ENCODE peak calls at places on chromosomes 4 and X, in ten cellular contexts. F is astrocyte of the spinal cord; C is activated CD4-positive, alpha-beta T cell treated with anti-CD3 and anti-CD28 coated beads, Interleukin-2, amount 50 U/mL, for 4 hours; L is T-helper 1 cell; Q is ACHN; V is epithelial cell of prostate; K is thyroid gland; A is brain microvascular endothelial cell; D is stimulated activated CD8-positive, alpha-beta memory T cell treated with anti-CD3 and anti-CD28 coated beads, Interleukin-4, amount 100 ng/mL, for 24 hours; S is progenitor cell of endocrine pancreas. H is an unnamed sample.

GRCh38 chrX:118254611-118255010 is 91.3 kb upstream of the WDR44 start:
- DNase-seq in Q (peak; percentile 34), L (no peak), F (peak; percentile 58), K (peak; percentile 29), D (peak; percentile 6), C (peak; percentile 1), V (no peak), S (peak; percentile 44), A (peak; percentile 63), H (no peak)

GRCh38 chr4:98685225-98686045 is 27.0 kb upstream of the TSPAN5 start:
- DNase-seq in F (no peak), S (no peak), L (no peak), A (no peak), C (no peak), Q (no peak), K (no peak), V (no peak), D (no peak), H (no peak)

GRCh38 chr4:38128478-38129451 is 168.6 kb downstream of the PTTG2 start:
- DNase-seq in L (peak; percentile 33), Q (no peak), K (no peak), F (peak; percentile 79), A (no peak), D (peak; percentile 48), S (no peak), C (peak; percentile 59), V (peak; percentile 97), H (no peak)

GRCh38 chrX:8841911-8842310 is 40.7 kb upstream of the FAM9A start:
- DNase-seq in S (no peak), C (no peak), F (peak; percentile 68), V (no peak), L (no peak), Q (no peak), K (no peak), D (no peak), A (no peak), H (no peak)

GRCh38 chrX:132858018-132858417 is 100.4 kb downstream of the HS6ST2 start:
- DNase-seq in A (peak; percentile 6), C (no peak), V (no peak), K (no peak), F (no peak), L (no peak), Q (no peak), D (no peak), S (no peak), H (no peak)

GRCh38 chr4:186068581-186069402 is at the start of gene TLR3:
- DNase-seq in S (no peak), A (peak; percentile 20), Q (peak; percentile 61), L (no peak), D (no peak), V (no peak), K (peak; percentile 24), F (peak; percentile 62), C (no peak), H (no peak)

GRCh38 chr4:173420324-173420752 is 21.4 kb upstream of the SCRG1 start:
- DNase-seq in L (no peak), S (no peak), K (no peak), C (no peak), F (peak; percentile 56), V (no peak), D (no peak), Q (peak; percentile 24), A (no peak), H (no peak)

GRCh38 chrX:134803551-134804183 is 145.4 kb upstream of the PLAC1 start:
- DNase-seq in Q (no peak), V (no peak), F (no peak), S (no peak), L (peak; percentile 23), A (no peak), K (no peak), D (no peak), C (no peak), H (no peak)

GRCh38 chr4:20159516-20159915 is 92.2 kb upstream of the SLIT2 start:
- DNase-seq in S (no peak), V (no peak), L (no peak), C (no peak), D (no peak), F (no peak), Q (no peak), K (no peak), A (no peak), H (peak; percentile 37)

GRCh38 chr4:94454405-94454804 is 2.7 kb downstream of the PDLIM5 start:
- DNase-seq in F (peak; percentile 46), D (no peak), A (no peak), L (no peak), S (no peak), K (no peak), Q (peak; percentile 23), C (no peak), V (no peak), H (no peak)

GRCh38 chr4:53592686-53593641 is 1.7 kb upstream of the LNX1 start:
- DNase-seq in L (no peak), Q (peak; percentile 50), K (peak; percentile 95), C (no peak), V (peak; percentile 57), D (no peak), F (peak; percentile 35), S (peak; percentile 43), A (no peak), H (no peak)

GRCh38 chrX:103607385-103608304 is at the start of gene TCEAL3:
- DNase-seq in Q (peak; percentile 31), K (peak; percentile 76), D (no peak), V (no peak), F (peak; percentile 28), C (peak; percentile 8), A (no peak), L (peak; percentile 41), S (peak; percentile 30), H (peak; percentile 19)

GRCh38 chrX:82961129-82961528 is 547.0 kb upstream of the POU3F4 start:
- DNase-seq in S (no peak), D (no peak), F (no peak), C (no peak), K (no peak), Q (peak; percentile 10), L (no peak), V (no peak), A (no peak), H (no peak)

GRCh38 chr4:69881173-69881773 is 21.3 kb upstream of the SULT1E1 start:
- DNase-seq in Q (peak; percentile 31), D (no peak), L (no peak), K (peak; percentile 22), A (peak; percentile 46), S (no peak), V (peak; percentile 8), C (peak; percentile 1), F (peak; percentile 51), H (no peak)

GRCh38 chr4:42234817-42235216 is 82.4 kb upstream of the BEND4 start:
- DNase-seq in V (no peak), K (no peak), A (no peak), C (no peak), L (no peak), S (no peak), F (no peak), D (no peak), Q (no peak), H (no peak)

GRCh38 chrX:132092439-132093065 is 35.3 kb downstream of the FRMD7 start:
- DNase-seq in Q (peak; percentile 53), A (peak; percentile 71), K (peak; percentile 45), V (peak; percentile 6), L (peak; percentile 15), F (peak; percentile 65), C (peak; percentile 36), S (peak; percentile 29), D (peak; percentile 7), H (no peak)

GRCh38 chrX:153387987-153388721 is 13.0 kb downstream of the PNMA6E start:
- DNase-seq in D (no peak), L (no peak), V (no peak), Q (no peak), C (no peak), A (no peak), K (no peak), F (no peak), S (no peak), H (no peak)

GRCh38 chrX:111047575-111047974 is 48.4 kb upstream of the PAK3 start:
- DNase-seq in C (no peak), K (no peak), Q (no peak), V (no peak), D (no peak), F (no peak), A (no peak), L (no peak), S (no peak), H (no peak)

GRCh38 chr4:163493643-163494359 is 689 bp upstream of the TMA16 start:
- DNase-seq in D (no peak), K (peak; percentile 6), S (no peak), F (no peak), C (no peak), L (no peak), Q (no peak), V (no peak), A (no peak), H (no peak)

GRCh38 chr4:53696956-53697685 is 105.8 kb upstream of the LNX1 start:
- DNase-seq in S (no peak), C (no peak), K (no peak), A (no peak), D (no peak), V (no peak), L (no peak), F (no peak), Q (no peak), H (no peak)

GRCh38 chrX:155071694-155072215 is 447 bp downstream of the BRCC3 start:
- DNase-seq in F (no peak), A (no peak), Q (no peak), S (no peak), C (no peak), V (no peak), K (peak; percentile 36), D (peak; percentile 6), L (no peak), H (no peak)

GRCh38 chr4:146222313-146222712 is 8.0 kb downstream of the REELD1 start:
- DNase-seq in C (no peak), L (no peak), A (peak; percentile 58), Q (peak; percentile 79), F (peak; percentile 42), K (no peak), D (no peak), S (no peak), V (no peak), H (no peak)

GRCh38 chrX:10387011-10387410 is 230.2 kb downstream of the CLCN4 start:
- DNase-seq in A (peak; percentile 11), S (no peak), Q (no peak), L (no peak), D (no peak), C (no peak), F (no peak), K (no peak), V (peak; percentile 22), H (no peak)

GRCh38 chrX:82734140-82734539 is 774.0 kb upstream of the POU3F4 start:
- DNase-seq in Q (no peak), C (no peak), K (no peak), F (no peak), V (no peak), S (no peak), D (no peak), L (no peak), A (no peak), H (no peak)

GRCh38 chr4:65789341-65789740 is 119.1 kb upstream of the EPHA5 start:
- DNase-seq in K (no peak), A (no peak), D (no peak), S (no peak), Q (no peak), F (no peak), C (no peak), V (no peak), L (no peak), H (no peak)

GRCh38 chr4:25767877-25768475 is 94.8 kb downstream of the SEL1L3 start:
- DNase-seq in S (peak; percentile 23), F (peak; percentile 77), L (no peak), K (peak; percentile 58), V (no peak), C (no peak), D (no peak), A (peak; percentile 70), Q (peak; percentile 68), H (no peak)

GRCh38 chr4:105951198-105951597 is 55.9 kb downstream of the NPNT start:
- DNase-seq in L (no peak), V (no peak), S (no peak), A (peak; percentile 48), Q (no peak), D (no peak), K (no peak), C (no peak), F (peak; percentile 12), H (no peak)

GRCh38 chrX:154476821-154477220 is 2.3 kb downstream of the LAGE3 start:
- DNase-seq in F (no peak), Q (no peak), C (no peak), D (no peak), L (no peak), V (no peak), S (no peak), A (no peak), K (peak; percentile 18), H (no peak)

H was measured in D721Med.